ENCODE peak calls at places on chromosomes 4 and X, in ten cellular contexts. E, W, I, R, J, C, Q, X, V and L are unnamed samples.
A peak's percentile ranks its signal among the peaks of the same experiment; 100 is the strongest.

GRCh38 chr4:22991576-22991975 is 298.8 kb downstream of the GBA3 start:
- DNase-seq in E (no peak), W (no peak), I (no peak), R (no peak), J (no peak), C (no peak), Q (no peak), X (no peak), V (no peak), L (no peak)

GRCh38 chr4:663438-664428 is 10.3 kb downstream of the ATP5ME start:
- DNase-seq in E (peak; percentile 79), W (no peak), I (peak; percentile 81), R (peak; percentile 82), J (no peak), C (no peak), Q (peak; percentile 81), X (no peak), V (peak; percentile 96), L (peak; percentile 73)

GRCh38 chrX:134374294-134374693 is 85.7 kb upstream of the HPRT1 start:
- DNase-seq in E (no peak), W (no peak), I (no peak), R (no peak), J (no peak), C (peak; percentile 7), Q (no peak), X (no peak), V (no peak), L (no peak)

GRCh38 chr4:66959207-66959606 is 586.1 kb downstream of the CENPC start:
- DNase-seq in E (no peak), W (peak; percentile 28), I (no peak), R (no peak), J (no peak), C (no peak), Q (no peak), X (no peak), V (no peak), L (no peak)

GRCh38 chr4:46993075-46994006 is at the start of gene GABRA4:
- DNase-seq in E (no peak), W (peak; percentile 2), I (no peak), R (no peak), J (no peak), C (no peak), Q (no peak), X (no peak), V (peak; percentile 67), L (peak; percentile 7)

GRCh38 chr4:25795566-25796454 is 67.0 kb downstream of the SEL1L3 start:
- DNase-seq in E (no peak), W (peak; percentile 73), I (no peak), R (no peak), J (no peak), C (peak; percentile 60), Q (no peak), X (peak; percentile 52), V (no peak), L (peak; percentile 29)

GRCh38 chr4:7196731-7197130 is 4.4 kb downstream of the SORCS2 start:
- DNase-seq in E (no peak), W (no peak), I (no peak), R (no peak), J (no peak), C (no peak), Q (no peak), X (no peak), V (no peak), L (no peak)

GRCh38 chr4:17336524-17336941 is 175.4 kb downstream of the QDPR start:
- DNase-seq in E (peak; percentile 58), W (peak; percentile 45), I (no peak), R (no peak), J (no peak), C (no peak), Q (peak; percentile 71), X (no peak), V (no peak), L (no peak)

GRCh38 chr4:1499465-1499864 is 93.2 kb upstream of the NKX1-1 start:
- DNase-seq in E (no peak), W (no peak), I (no peak), R (no peak), J (no peak), C (no peak), Q (no peak), X (no peak), V (peak; percentile 24), L (no peak)